ENCODE peak calls at places on chromosome 12, in four cellular contexts. X is aorta, V is heart left ventricle, I is gastrocnemius medialis. U is an unnamed sample.

GRCh38 chr12:113271853-113272561 is 50.7 kb downstream of the TPCN1 start:
- DNase-seq in V (peak), X (peak), I (peak), U (no peak)

GRCh38 chr12:128726866-128727265 is 96.9 kb downstream of the SLC15A4 start:
- DNase-seq in V (no peak), I (no peak), X (no peak), U (no peak)

GRCh38 chr12:118190266-118190665 is 54.3 kb downstream of the PEBP1 start:
- DNase-seq in V (no peak), I (no peak), X (no peak), U (no peak)

GRCh38 chr12:103930787-103931536 is 752 bp downstream of the HSP90B1 start:
- DNase-seq in X (peak), I (peak), V (peak), U (no peak)

GRCh38 chr12:19771858-19772257 is 332.6 kb downstream of the AEBP2 start:
- DNase-seq in V (no peak), I (no peak), X (no peak), U (no peak)

GRCh38 chr12:75923964-75924666 is 107.5 kb downstream of the PHLDA1 start:
- DNase-seq in I (no peak), V (no peak), X (no peak), U (no peak)

GRCh38 chr12:89493650-89494302 is 30.8 kb downstream of the GALNT4 start:
- DNase-seq in I (no peak), X (no peak), V (no peak), U (no peak)

GRCh38 chr12:53990311-53991076 is 5.5 kb downstream of the HOXC10 start:
- DNase-seq in X (no peak), I (no peak), V (no peak), U (no peak)

GRCh38 chr12:67483871-67484554 is 164.5 kb upstream of the DYRK2 start:
- DNase-seq in V (no peak), I (no peak), X (no peak), U (no peak)

GRCh38 chr12:99553461-99553860 is 94.1 kb upstream of the GARIN6 start:
- DNase-seq in X (no peak), V (no peak), I (no peak), U (no peak)

GRCh38 chr12:65756956-65757511 is 67.2 kb upstream of the HMGA2 start:
- DNase-seq in I (no peak), V (no peak), X (no peak), U (no peak)

GRCh38 chr12:121050725-121051124 is 11.7 kb upstream of the OASL start:
- DNase-seq in V (no peak), I (no peak), X (no peak), U (no peak)

GRCh38 chr12:13173537-13173936 is 23.0 kb upstream of the EMP1 start:
- DNase-seq in V (peak), I (peak), X (peak), U (no peak)

GRCh38 chr12:67589078-67589477 is 59.5 kb upstream of the DYRK2 start:
- DNase-seq in V (no peak), X (no peak), I (no peak), U (no peak)

GRCh38 chr12:53062977-53063707 is 13.3 kb downstream of the TNS2 start:
- DNase-seq in I (peak), X (peak), V (peak), U (no peak)

GRCh38 chr12:82867782-82868505 is 181.2 kb downstream of the TMTC2 start:
- DNase-seq in I (no peak), V (no peak), X (no peak), U (no peak)

GRCh38 chr12:50845021-50845647 is 2.4 kb downstream of the TMPRSS12 start:
- DNase-seq in X (no peak), I (no peak), V (no peak), U (no peak)

GRCh38 chr12:80692114-80692513 is 15.3 kb upstream of the MYF6 start:
- DNase-seq in V (no peak), I (peak), X (no peak), U (no peak)

GRCh38 chr12:15472036-15472435 is 149.7 kb downstream of the PTPRO start:
- DNase-seq in V (no peak), X (no peak), I (no peak), U (no peak)

GRCh38 chr12:8697120-8697475 is 693 bp upstream of the RIMKLB start:
- DNase-seq in X (no peak), I (no peak), V (peak), U (no peak)

GRCh38 chr12:108234155-108234554 is 105.0 kb downstream of the CMKLR1 start:
- DNase-seq in I (peak), V (no peak), X (no peak), U (no peak)

GRCh38 chr12:122749569-122750332 is 2.9 kb upstream of the DENR start:
- DNase-seq in V (no peak), I (no peak), X (no peak), U (no peak)

GRCh38 chr12:7448099-7448498 is 4.1 kb upstream of the CD163L1 start:
- DNase-seq in V (no peak), I (no peak), X (no peak), U (no peak)

GRCh38 chr12:87363497-87364084 is 665.6 kb downstream of the C12orf50 start:
- DNase-seq in V (no peak), I (no peak), X (no peak), U (no peak)

GRCh38 chr12:14723763-14724162 is 27.4 kb upstream of the GUCY2C start:
- DNase-seq in I (no peak), V (peak), X (no peak), U (peak)

GRCh38 chr12:51238037-51238509 is 553 bp upstream of the DAZAP2 start:
- DNase-seq in I (no peak), V (no peak), X (no peak), U (no peak)

GRCh38 chr12:109875572-109876131 is 4.7 kb downstream of the GLTP start:
- DNase-seq in V (no peak), X (no peak), I (no peak), U (no peak)

GRCh38 chr12:105036937-105037649 is 47.2 kb downstream of the ALDH1L2 start:
- DNase-seq in X (no peak), I (no peak), V (no peak), U (no peak)

GRCh38 chr12:53476769-53477209 is 22.5 kb downstream of the MAP3K12 start:
- DNase-seq in I (no peak), V (no peak), X (no peak), U (no peak)

GRCh38 chr12:93158065-93158843 is 219.5 kb upstream of the NUDT4 start:
- DNase-seq in I (no peak), V (no peak), X (no peak), U (no peak)

GRCh38 chr12:42673535-42673934 is 84.0 kb upstream of the PRICKLE1 start:
- DNase-seq in V (no peak), I (no peak), X (no peak), U (no peak)

GRCh38 chr12:68760806-68761441 is 14.9 kb downstream of the SLC35E3 start:
- DNase-seq in X (no peak), I (no peak), V (no peak), U (no peak)

GRCh38 chr12:1777798-1778197 is 42.6 kb upstream of the LRTM2 start:
- DNase-seq in I (no peak), X (no peak), V (no peak), U (no peak)

DNA sequence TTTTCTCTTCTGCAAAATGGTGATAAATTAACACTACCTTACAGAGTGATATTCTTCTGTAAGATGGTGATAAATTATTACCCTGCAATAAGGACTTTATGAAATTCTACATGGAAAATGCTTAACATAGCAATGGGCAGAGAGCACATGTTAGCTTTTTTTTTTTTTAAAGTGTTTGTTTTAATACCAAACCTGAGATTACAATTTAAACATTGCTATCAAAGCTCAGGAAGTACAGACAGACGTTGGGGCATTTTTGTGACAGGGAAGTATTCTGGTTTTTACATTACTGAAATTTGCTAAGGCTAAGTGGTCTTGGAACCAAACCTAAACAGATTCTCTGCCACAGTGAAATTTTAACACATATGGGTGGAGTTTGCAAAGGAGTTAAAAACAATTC is 133.1 kb downstream of the FGD4 start:
- DNase-seq in I (no peak), X (no peak), V (no peak), U (no peak)
- H3K4me3 ChIP-seq in I (no peak), X (no peak), V (no peak), U (no peak)

DNA sequence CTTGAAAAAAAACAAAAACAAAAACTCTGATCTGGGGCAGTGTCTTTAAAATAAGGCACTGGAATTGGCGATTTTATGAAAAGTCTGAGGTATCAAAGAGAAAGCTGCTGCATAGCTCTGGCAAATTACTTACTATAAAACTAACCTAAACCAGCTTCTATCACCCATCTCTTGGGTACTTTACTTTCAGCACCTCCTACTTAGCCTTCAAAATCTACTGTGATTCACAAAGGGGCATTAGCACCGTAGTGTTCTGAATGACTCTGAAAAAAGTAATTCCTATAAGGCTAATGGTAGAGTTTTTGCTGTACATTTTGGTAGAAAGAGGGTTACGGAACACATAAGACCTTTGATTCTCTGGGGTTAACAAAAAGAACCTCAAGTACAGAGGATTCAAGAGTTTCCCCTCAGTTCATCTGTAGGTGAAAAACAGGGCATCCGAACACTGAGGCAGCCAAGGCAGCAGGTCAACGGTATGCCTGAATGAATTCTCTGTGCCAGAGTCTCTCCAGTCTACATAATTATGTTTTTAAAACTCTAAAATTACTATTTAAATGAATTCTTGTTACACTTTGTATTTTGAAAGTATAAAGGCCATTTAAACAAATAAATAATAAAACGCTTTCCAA is 101.5 kb downstream of the ELK3 start:
- DNase-seq in V (no peak), X (no peak), I (no peak), U (no peak)
- H3K27ac ChIP-seq in V (no peak), X (no peak), I (no peak), U (peak)

DNA sequence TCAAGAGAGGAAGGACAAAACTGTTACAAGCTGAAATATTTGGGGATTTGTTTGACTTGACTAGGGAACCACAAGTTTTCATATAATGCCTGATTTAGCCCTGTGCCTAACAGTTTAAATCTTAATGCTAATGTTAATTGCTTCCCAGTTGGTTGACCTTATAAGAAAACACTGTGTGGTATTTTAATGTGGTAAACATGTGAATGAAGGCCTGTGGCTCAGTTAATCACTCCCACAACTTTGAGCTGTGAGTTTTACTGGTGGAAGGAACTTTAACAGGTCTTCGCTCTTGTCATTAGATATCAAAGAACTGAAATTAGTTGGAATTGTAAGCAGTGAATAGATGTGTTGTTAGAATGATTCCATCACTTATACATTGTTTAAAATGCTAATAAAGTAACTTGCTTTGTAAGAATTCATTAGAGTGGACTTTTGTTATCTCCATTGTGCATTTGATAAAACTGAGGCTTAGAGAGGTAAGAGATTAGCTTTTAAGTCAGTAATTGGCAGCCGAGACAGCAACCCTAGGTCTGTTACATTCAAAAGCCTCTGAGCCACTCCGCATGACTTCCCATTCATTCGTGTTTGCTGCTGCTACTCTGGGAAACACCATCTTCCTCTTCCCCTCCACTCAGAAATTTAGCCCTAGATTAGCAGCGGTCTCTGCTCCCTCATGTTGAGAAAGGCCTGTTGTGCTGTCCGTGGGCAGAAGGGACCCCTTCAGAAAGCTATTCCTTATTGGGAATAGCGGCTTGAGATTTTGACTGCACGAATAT is 1.0 kb upstream of the TBK1 start:
- DNase-seq in X (no peak), V (no peak), I (no peak), U (no peak)
- H3K4me3 ChIP-seq in X (peak), V (peak), I (peak), U (peak)

GRCh38 chr12:29782821-29783772 is 645 bp downstream of the TMTC1 start:
- DNase-seq in I (peak), V (peak), X (peak), U (no peak)

GRCh38 chr12:29780084-29780483 is 3.7 kb downstream of the TMTC1 start:
- DNase-seq in X (no peak), I (no peak), V (no peak), U (no peak)

GRCh38 chr12:29782285-29782820 is 1.4 kb downstream of the TMTC1 start:
- DNase-seq in V (no peak), I (peak), X (no peak), U (no peak)

GRCh38 chr12:29781705-29782266 is 2.0 kb downstream of the TMTC1 start:
- DNase-seq in X (no peak), V (no peak), I (no peak), U (no peak)

GRCh38 chr12:29781176-29781575 is 2.6 kb downstream of the TMTC1 start:
- DNase-seq in V (no peak), I (no peak), X (no peak), U (no peak)
- H3K27ac ChIP-seq in V (no peak), I (peak), X (no peak), U (no peak)

U was measured in SK-N-MC.